ENCODE peak calls at places on chromosomes 4 and X, in six cellular contexts. T is PC-3; H is stimulated activated CD8-positive, alpha-beta memory T cell treated with anti-CD3 and anti-CD28 coated beads, Interleukin-15, amount 100 ng/mL, for 24 hours; K is EL; F is NCI-H1105 treated with DMSO at 0.1 percent for 48 hours; A is CD8-positive, alpha-beta memory T cell. L is an unnamed sample.
A peak's percentile ranks its signal among the peaks of the same experiment; 100 is the strongest.

GRCh38 chrX:110509778-110510510 is 151.3 kb downstream of the RTL9 start:
- DNase-seq in T (peak; percentile 5), H (no peak), K (peak; percentile 58), F (no peak), A (no peak), L (peak; percentile 55)

GRCh38 chrX:41733939-41734338 is 10.0 kb downstream of the GPR82 start:
- DNase-seq in T (no peak), H (no peak), K (no peak), F (no peak), A (no peak), L (no peak)

GRCh38 chrX:151386838-151387459 is 10.1 kb upstream of the VMA21 start:
- DNase-seq in T (no peak), H (no peak), K (no peak), F (peak; percentile 89), A (no peak), L (no peak)

GRCh38 chr4:186554890-186555827 is at the start of gene MTNR1A:
- DNase-seq in T (no peak), H (no peak), K (peak; percentile 15), F (no peak), A (no peak), L (peak; percentile 84)

GRCh38 chr4:106039796-106040195 is 144.5 kb downstream of the NPNT start:
- DNase-seq in T (no peak), H (no peak), K (no peak), F (no peak), A (no peak), L (no peak)

GRCh38 chr4:165628572-165628971 is 244.5 kb upstream of the TLL1 start:
- DNase-seq in T (peak; percentile 31), H (no peak), K (no peak), F (no peak), A (no peak), L (no peak)

GRCh38 chrX:130106071-130106470 is 4.2 kb downstream of the ELF4 start:
- DNase-seq in T (no peak), H (no peak), K (no peak), F (no peak), A (no peak), L (no peak)

GRCh38 chr4:142671516-142671915 is 174.6 kb downstream of the INPP4B start:
- DNase-seq in T (peak; percentile 35), H (no peak), K (peak; percentile 1), F (no peak), A (no peak), L (no peak)

GRCh38 chr4:3257691-3258482 is 8.9 kb downstream of the MSANTD1 start:
- DNase-seq in T (peak; percentile 72), H (no peak), K (peak; percentile 36), F (no peak), A (no peak), L (no peak)